ENCODE peak calls at places on chromosomes 7 and 10, in four cellular contexts. H is WERI-Rb-1, S is right cardiac atrium, W is right atrium auricular region. K is an unnamed sample.

GRCh38 chr10:93568105-93568390 is 1.6 kb downstream of the FFAR4 start:
- DNase-seq in H (no peak), S (peak; percentile 64), W (no peak), K (no peak)

GRCh38 chr7:1421020-1421790 is 38.1 kb downstream of the MICALL2 start:
- DNase-seq in H (no peak), S (no peak), W (no peak), K (no peak)

GRCh38 chr7:102155821-102156441 is 130.7 kb upstream of the SH2B2 start:
- DNase-seq in H (no peak), S (no peak), W (no peak), K (no peak)

GRCh38 chr10:127964644-127965043 is 57.7 kb downstream of the PTPRE start:
- DNase-seq in H (no peak), S (no peak), W (no peak), K (no peak)

GRCh38 chr7:142303650-142304049 is 45.8 kb upstream of the PRSS58 start:
- DNase-seq in H (peak; percentile 58), S (no peak), W (no peak), K (no peak)

GRCh38 chr7:70770154-70770553 is 361.8 kb upstream of the GALNT17 start:
- DNase-seq in H (no peak), S (no peak), W (no peak), K (no peak)

GRCh38 chr10:79904671-79905321 is 44.1 kb downstream of the SFTPD start:
- DNase-seq in H (peak; percentile 78), S (peak; percentile 91), W (peak; percentile 79), K (peak; percentile 50)

GRCh38 chr10:101062231-101063161 is 707 bp downstream of the KAZALD1 start:
- DNase-seq in H (no peak), S (peak; percentile 88), W (no peak), K (no peak)

DNA sequence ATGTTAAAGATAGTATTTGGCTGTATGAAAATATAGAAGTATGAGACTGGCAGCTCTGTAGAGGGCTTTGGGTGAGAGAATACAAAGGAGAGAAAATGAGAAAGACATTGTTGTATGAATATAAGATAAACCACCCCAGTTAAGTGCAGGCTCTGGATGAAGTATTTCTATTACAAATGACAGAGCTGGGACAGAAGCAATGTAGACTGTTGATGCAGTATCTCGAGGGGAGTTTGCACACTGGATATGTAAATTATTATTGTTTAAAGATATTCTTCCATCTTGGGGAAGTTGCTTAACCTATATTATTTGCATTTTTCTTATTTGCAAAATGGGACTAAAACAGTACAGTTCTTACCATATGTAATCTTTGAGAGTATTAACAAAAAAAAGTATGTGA is 31.5 kb downstream of the ENTPD1 start:
- DNase-seq in H (no peak), S (no peak), W (no peak), K (no peak)
- H3K27ac ChIP-seq in H (no peak overlapping the region), S (no peak overlapping the region), W (no peak overlapping the region), K (no peak overlapping the region)

GRCh38 chr7:77200542-77200941 is 923 bp upstream of the FGL2 start:
- DNase-seq in H (no peak), S (no peak), W (no peak), K (no peak)

GRCh38 chr7:77197135-77197534 is 2.5 kb downstream of the FGL2 start:
- DNase-seq in H (no peak), S (no peak), W (no peak), K (no peak)

GRCh38 chr7:77202544-77202976 is 2.9 kb upstream of the FGL2 start:
- DNase-seq in H (no peak), S (no peak), W (no peak), K (no peak)

GRCh38 chr7:77199008-77199966 is at the start of gene FGL2:
- DNase-seq in H (no peak), S (peak; percentile 85), W (peak; percentile 88), K (peak; percentile 20)
- H3K27ac ChIP-seq in H (no peak within 1 kb of the TSS), S (peak within 1 kb of the TSS; percentile 11), W (peak within 1 kb of the TSS; percentile 67), K (peak within 1 kb of the TSS; percentile 53)

DNA sequence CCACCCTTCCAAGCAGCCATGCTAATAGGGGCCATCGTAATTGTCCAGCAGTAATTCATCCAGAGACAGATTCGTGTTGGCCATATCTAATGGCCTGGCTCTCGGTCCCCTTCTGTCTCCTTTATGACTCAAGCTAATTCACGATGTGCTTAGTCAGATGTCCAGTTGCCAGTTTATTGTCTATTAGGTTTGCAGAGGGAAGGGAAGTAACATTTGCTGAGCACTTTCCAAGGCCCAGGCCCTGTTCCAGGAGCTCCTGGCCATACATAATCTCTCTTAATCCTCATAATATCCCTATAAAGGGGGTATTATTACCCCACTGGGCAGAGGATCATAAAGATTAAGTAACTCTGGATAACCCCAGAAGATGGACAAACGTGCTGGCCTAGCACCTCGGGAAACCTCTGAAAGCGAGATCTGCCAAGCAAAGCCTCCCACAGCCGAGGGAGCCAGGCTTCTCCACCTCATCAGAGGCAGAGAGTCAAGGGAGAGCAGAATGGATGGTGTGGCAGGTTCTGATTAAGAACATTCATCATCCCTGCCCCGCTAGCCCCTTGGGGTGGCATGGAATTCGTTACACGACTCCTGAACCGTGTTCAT is 153.7 kb downstream of the PLXNA4 start:
- DNase-seq in H (peak; percentile 44), S (no peak), W (no peak), K (no peak)
- H3K27ac ChIP-seq in H (no peak overlapping the region), S (peak overlapping the region; percentile 21), W (peak overlapping the region; percentile 5), K (no peak overlapping the region)

GRCh38 chr7:92758796-92759431 is 77.5 kb downstream of the CDK6 start:
- DNase-seq in H (no peak), S (no peak), W (no peak), K (no peak)

GRCh38 chr7:92753614-92754013 is 82.8 kb downstream of the CDK6 start:
- DNase-seq in H (no peak), S (no peak), W (no peak), K (no peak)

GRCh38 chr7:92750961-92751360 is 85.4 kb downstream of the CDK6 start:
- DNase-seq in H (no peak), S (no peak), W (no peak), K (no peak)

GRCh38 chr7:92751902-92752901 is 84.2 kb downstream of the CDK6 start:
- DNase-seq in H (no peak), S (no peak), W (no peak), K (no peak)

GRCh38 chr7:92754756-92755581 is 81.4 kb downstream of the CDK6 start:
- DNase-seq in H (no peak), S (no peak), W (no peak), K (peak; percentile 57)
- H3K27ac ChIP-seq in H (no peak overlapping the region), S (no peak overlapping the region), W (no peak overlapping the region), K (peak overlapping the region; percentile 63)

K was measured in substantia nigra.